ENCODE peak calls at places on chromosome 21, in ten cellular contexts. R is lower lobe of right lung; S is activated T-helper 17 cell treated with anti-CD3 and anti-CD28 coated beads, Interleukin-2, amount 50 U/mL, for 72 hours; B is stimulated activated naive CD8-positive, alpha-beta T cell treated with anti-CD3 and anti-CD28 coated beads, Interleukin-15, amount 100 ng/mL, for 72 hours; G is stimulated activated effector memory CD8-positive, alpha-beta T cell treated with anti-CD3 and anti-CD28 coated beads, Interleukin-12 subunit alpha, Interleukin-12 subunit beta, amount 100 ng/mL, for 72 hours; D is psoas muscle; U is right cardiac atrium; O is right lobe of liver; Q is natural killer cell; H is activated T-cell treated with anti-CD3 and anti-CD28 coated beads, Interleukin-2, amount 50 U/mL, for 4 hours. F is an unnamed sample.

GRCh38 chr21:31530918-31531705 is 128.4 kb upstream of the SOD1 start:
- ATAC-seq in G (no peak), R (peak), Q (no peak), S (no peak), U (no peak), O (no peak), B (no peak), D (no peak), H (no peak), F (no peak)

GRCh38 chr21:31941694-31942093 is 68.9 kb downstream of the HUNK start:
- ATAC-seq in B (no peak), O (no peak), D (no peak), G (no peak), Q (no peak), H (no peak), R (no peak), S (no peak), U (no peak), F (no peak)

GRCh38 chr21:31895069-31895851 is 22.4 kb downstream of the HUNK start:
- ATAC-seq in R (no peak), S (no peak), O (no peak), U (peak), G (no peak), D (peak), Q (no peak), B (no peak), H (no peak), F (no peak)

GRCh38 chr21:39088831-39089380 is 94.3 kb downstream of the PSMG1 start:
- ATAC-seq in H (no peak), S (peak), Q (no peak), O (peak), R (no peak), B (no peak), D (peak), U (no peak), G (no peak), F (no peak)

GRCh38 chr21:8990326-8991087 is 1530.9 kb upstream of the TPTE start:
- ATAC-seq in S (no peak), U (no peak), O (peak), D (peak), G (peak), H (no peak), Q (no peak), B (no peak), R (peak), F (no peak)

GRCh38 chr21:22209304-22209700 is 1211.1 kb downstream of the NCAM2 start:
- ATAC-seq in S (no peak), O (no peak), B (no peak), G (no peak), D (no peak), R (no peak), U (no peak), H (no peak), Q (no peak), F (no peak)

GRCh38 chr21:39029086-39029772 is 154.0 kb downstream of the PSMG1 start:
- ATAC-seq in S (no peak), U (no peak), Q (no peak), O (no peak), H (no peak), B (no peak), D (no peak), G (no peak), R (no peak), F (no peak)

GRCh38 chr21:15390049-15390448 is 325.2 kb upstream of the NRIP1 start:
- ATAC-seq in B (no peak), D (no peak), Q (no peak), R (no peak), S (no peak), O (no peak), H (no peak), G (no peak), U (no peak), F (no peak)

GRCh38 chr21:25457411-25457810 is 149.9 kb downstream of the MRPL39 start:
- ATAC-seq in S (peak), U (peak), D (no peak), H (peak), R (peak), G (peak), Q (peak), O (peak), B (peak), F (peak)

GRCh38 chr21:20875741-20876140 is 122.5 kb upstream of the NCAM2 start:
- ATAC-seq in R (no peak), O (no peak), Q (no peak), G (no peak), B (no peak), S (no peak), D (no peak), U (no peak), H (no peak), F (no peak)

GRCh38 chr21:35226302-35226701 is 177.2 kb upstream of the RUNX1 start:
- ATAC-seq in S (no peak), H (no peak), R (peak), D (peak), Q (no peak), O (peak), G (no peak), B (no peak), U (peak), F (no peak)

F was measured in activated CD4-positive, CD25-positive, alpha-beta regulatory T cell treated with anti-CD3 and anti-CD28 coated beads, Interleukin-2, amount 50 U/mL, for 24 hours.